ENCODE peak calls at places on chromosomes 11 and 22, in ten cellular contexts. H is chondrocyte, N is colonic mucosa, F is HFF-Myc, M is mammary epithelial cell, L is cardiac fibroblast, C is AG10803, X is astrocyte of the cerebellum, Q is thyroid gland, K is lower lobe of right lung. R is an unnamed sample.

GRCh38 chr11:18540207-18541009 is 13.7 kb upstream of the TSG101 start:
- DNase-seq in F (no peak), X (no peak), N (no peak), L (peak), C (no peak), K (no peak), H (no peak), Q (no peak), M (peak), R (peak)

GRCh38 chr11:19326499-19326898 is 85.8 kb upstream of the E2F8 start:
- DNase-seq in F (no peak), C (peak), X (no peak), N (no peak), K (no peak), Q (peak), L (peak), M (no peak), H (no peak), R (no peak)

GRCh38 chr22:37146507-37147180 is 3.1 kb downstream of the IL2RB start:
- DNase-seq in Q (no peak), H (peak), K (no peak), X (no peak), F (no peak), M (no peak), C (no peak), N (no peak), L (no peak), R (no peak)

GRCh38 chr11:92552942-92553341 is 328.3 kb downstream of the FAT3 start:
- DNase-seq in N (no peak), K (no peak), X (no peak), Q (no peak), C (peak), H (no peak), L (peak), F (no peak), M (peak), R (no peak)

GRCh38 chr11:69278091-69278867 is 15.7 kb upstream of the MYEOV start:
- DNase-seq in Q (peak), L (no peak), K (peak), N (peak), H (no peak), F (no peak), C (no peak), M (no peak), X (no peak), R (no peak)

GRCh38 chr11:11580831-11581492 is 40.8 kb downstream of the GALNT18 start:
- DNase-seq in X (no peak), F (no peak), Q (peak), C (no peak), N (no peak), H (no peak), M (peak), L (no peak), K (no peak), R (no peak)

GRCh38 chr22:28798810-28799124 is 1.6 kb downstream of the XBP1 start:
- DNase-seq in H (no peak), M (no peak), L (no peak), C (no peak), X (no peak), Q (no peak), F (no peak), K (no peak), N (no peak), R (no peak)

GRCh38 chr11:114163830-114164401 is 104.4 kb downstream of the ZBTB16 start:
- DNase-seq in F (no peak), N (no peak), Q (no peak), C (no peak), K (no peak), X (no peak), M (no peak), H (no peak), L (peak), R (no peak)

GRCh38 chr22:50531546-50532352 is 1.9 kb upstream of the TYMP start:
- DNase-seq in K (peak), H (no peak), L (peak), Q (peak), F (no peak), M (no peak), X (no peak), N (peak), C (peak), R (peak)

GRCh38 chr22:43535336-43535735 is 123.5 kb downstream of the MPPED1 start:
- DNase-seq in K (no peak), Q (no peak), X (no peak), N (no peak), L (no peak), F (no peak), M (no peak), H (no peak), C (no peak), R (no peak)

GRCh38 chr11:62004473-62004872 is 37.0 kb upstream of the FTH1 start:
- DNase-seq in F (peak), X (peak), N (no peak), K (no peak), H (no peak), L (peak), M (peak), Q (no peak), C (peak), R (peak)

GRCh38 chr22:30947163-30947820 is 21.3 kb downstream of the MORC2 start:
- DNase-seq in N (no peak), C (peak), F (no peak), Q (peak), H (no peak), M (peak), X (no peak), L (peak), K (no peak), R (no peak)

GRCh38 chr11:45709264-45709663 is 43.8 kb upstream of the CHST1 start:
- DNase-seq in K (no peak), M (no peak), L (no peak), C (no peak), X (no peak), F (no peak), H (no peak), N (no peak), Q (no peak), R (no peak)

GRCh38 chr11:61332266-61332822 is 561 bp downstream of the DDB1 start:
- DNase-seq in N (no peak), M (peak), F (no peak), H (no peak), K (no peak), C (peak), L (peak), Q (peak), X (no peak), R (no peak)

GRCh38 chr22:44583854-44584253 is 85.8 kb upstream of the RTL6 start:
- DNase-seq in L (no peak), K (peak), N (no peak), M (no peak), Q (no peak), H (peak), F (no peak), C (no peak), X (no peak), R (no peak)

GRCh38 chr11:122248130-122248529 is 132.1 kb upstream of the BLID start:
- DNase-seq in Q (peak), K (no peak), C (no peak), M (no peak), F (no peak), N (no peak), L (no peak), H (no peak), X (no peak), R (no peak)

GRCh38 chr11:70859180-70859579 is 393.2 kb downstream of the SHANK2 start:
- DNase-seq in H (no peak), C (no peak), K (no peak), X (no peak), M (no peak), F (no peak), N (no peak), L (no peak), Q (no peak), R (no peak)

GRCh38 chr11:103110406-103110805 is 1.2 kb downstream of the DYNC2H1 start:
- DNase-seq in C (peak), K (no peak), F (peak), Q (no peak), N (no peak), X (peak), L (peak), M (peak), H (no peak), R (no peak)

GRCh38 chr22:36856792-36857135 is 4.0 kb upstream of the NCF4 start:
- DNase-seq in C (no peak), H (no peak), L (no peak), Q (no peak), M (no peak), N (no peak), K (no peak), X (no peak), F (no peak), R (no peak)

GRCh38 chr11:74970852-74971395 is 17.8 kb upstream of the NEU3 start:
- DNase-seq in N (no peak), Q (no peak), M (peak), C (no peak), K (no peak), H (no peak), F (no peak), X (no peak), L (no peak), R (no peak)

GRCh38 chr11:76713499-76713898 is 43.0 kb upstream of the LRRC32 start:
- DNase-seq in C (no peak), X (no peak), H (no peak), F (no peak), L (no peak), K (no peak), M (no peak), N (no peak), Q (no peak), R (no peak)

GRCh38 chr22:30605449-30606110 is 1.4 kb upstream of the TCN2 start:
- DNase-seq in F (no peak), K (peak), Q (peak), C (peak), L (peak), N (peak), H (no peak), X (no peak), M (peak), R (peak)

GRCh38 chr22:24421428-24421931 is 5.9 kb upstream of the ADORA2A start:
- DNase-seq in Q (no peak), N (no peak), M (no peak), C (no peak), X (no peak), L (no peak), K (peak), H (no peak), F (no peak), R (peak)

GRCh38 chr11:59195596-59195995 is 17.1 kb downstream of the MPEG1 start:
- DNase-seq in H (no peak), K (no peak), N (no peak), L (no peak), F (no peak), C (no peak), M (no peak), Q (no peak), X (no peak), R (no peak)

GRCh38 chr11:66509131-66509561 is 1.3 kb upstream of the BBS1 start:
- DNase-seq in L (no peak), K (no peak), X (no peak), F (no peak), Q (no peak), M (no peak), N (no peak), C (no peak), H (no peak), R (no peak)

GRCh38 chr22:48687606-48688005 is 1140.1 kb downstream of the BRD1 start:
- DNase-seq in K (no peak), X (no peak), L (no peak), Q (no peak), C (no peak), H (no peak), M (no peak), N (no peak), F (no peak), R (no peak)

GRCh38 chr11:47132981-47133380 is 43.7 kb downstream of the ARFGAP2 start:
- DNase-seq in K (no peak), L (no peak), C (no peak), N (no peak), M (no peak), X (no peak), Q (no peak), F (no peak), H (no peak), R (no peak)

GRCh38 chr11:107696140-107696539 is 15.7 kb downstream of the SLN start:
- DNase-seq in N (no peak), Q (no peak), X (peak), L (peak), M (peak), F (peak), C (peak), K (no peak), H (no peak), R (no peak)

GRCh38 chr11:60950933-60951610 is 904 bp downstream of the SLC15A3 start:
- DNase-seq in X (no peak), M (no peak), K (peak), Q (peak), L (no peak), H (no peak), F (no peak), C (no peak), N (no peak), R (peak)

GRCh38 chr11:85232559-85232958 is 394.6 kb downstream of the DLG2 start:
- DNase-seq in N (no peak), M (no peak), F (no peak), X (no peak), C (no peak), Q (no peak), L (no peak), H (no peak), K (no peak), R (no peak)

GRCh38 chr22:42902875-42903510 is 45.9 kb upstream of the ARFGAP3 start:
- DNase-seq in H (no peak), F (no peak), N (no peak), C (peak), M (no peak), Q (no peak), X (no peak), K (no peak), L (peak), R (no peak)

GRCh38 chr22:31719850-31720471 is 30.0 kb downstream of the PRR14L start:
- DNase-seq in Q (no peak), L (no peak), X (no peak), N (no peak), K (no peak), C (no peak), F (no peak), M (peak), H (no peak), R (no peak)

GRCh38 chr11:60345489-60345888 is 18.4 kb downstream of the MS4A6E start:
- DNase-seq in L (no peak), C (no peak), F (no peak), K (peak), N (no peak), H (no peak), M (no peak), Q (peak), X (no peak), R (no peak)

GRCh38 chr11:8107642-8108041 is 26.6 kb downstream of the TUB start:
- DNase-seq in C (no peak), H (no peak), M (peak), Q (no peak), F (no peak), K (no peak), N (no peak), X (no peak), L (no peak), R (no peak)

GRCh38 chr22:46918197-46918596 is 155.7 kb downstream of the TBC1D22A start:
- DNase-seq in M (no peak), K (no peak), C (no peak), X (no peak), Q (no peak), N (no peak), H (no peak), L (no peak), F (no peak), R (no peak)

GRCh38 chr22:30250713-30251267 is 4.2 kb upstream of the LIF start:
- DNase-seq in X (no peak), H (peak), Q (peak), N (no peak), K (no peak), F (no peak), L (no peak), C (peak), M (peak), R (no peak)

GRCh38 chr11:629237-629583 is 2.2 kb upstream of the SCT start:
- DNase-seq in H (no peak), F (no peak), N (no peak), K (no peak), L (no peak), C (no peak), Q (no peak), M (no peak), X (no peak), R (no peak)

GRCh38 chr11:93248602-93249001 is 50.8 kb upstream of the SLC36A4 start:
- DNase-seq in L (peak), N (no peak), H (no peak), K (no peak), M (no peak), C (peak), F (no peak), Q (no peak), X (no peak), R (no peak)

GRCh38 chr11:40877256-40877655 is 582.2 kb downstream of the LRRC4C start:
- DNase-seq in H (no peak), C (no peak), X (peak), Q (no peak), N (no peak), L (no peak), K (no peak), M (peak), F (no peak), R (no peak)

GRCh38 chr11:65423516-65424199 is 1.1 kb downstream of the NEAT1 start:
- DNase-seq in F (no peak), M (peak), H (no peak), L (no peak), X (no peak), Q (no peak), C (peak), N (peak), K (no peak), R (no peak)

DNA sequence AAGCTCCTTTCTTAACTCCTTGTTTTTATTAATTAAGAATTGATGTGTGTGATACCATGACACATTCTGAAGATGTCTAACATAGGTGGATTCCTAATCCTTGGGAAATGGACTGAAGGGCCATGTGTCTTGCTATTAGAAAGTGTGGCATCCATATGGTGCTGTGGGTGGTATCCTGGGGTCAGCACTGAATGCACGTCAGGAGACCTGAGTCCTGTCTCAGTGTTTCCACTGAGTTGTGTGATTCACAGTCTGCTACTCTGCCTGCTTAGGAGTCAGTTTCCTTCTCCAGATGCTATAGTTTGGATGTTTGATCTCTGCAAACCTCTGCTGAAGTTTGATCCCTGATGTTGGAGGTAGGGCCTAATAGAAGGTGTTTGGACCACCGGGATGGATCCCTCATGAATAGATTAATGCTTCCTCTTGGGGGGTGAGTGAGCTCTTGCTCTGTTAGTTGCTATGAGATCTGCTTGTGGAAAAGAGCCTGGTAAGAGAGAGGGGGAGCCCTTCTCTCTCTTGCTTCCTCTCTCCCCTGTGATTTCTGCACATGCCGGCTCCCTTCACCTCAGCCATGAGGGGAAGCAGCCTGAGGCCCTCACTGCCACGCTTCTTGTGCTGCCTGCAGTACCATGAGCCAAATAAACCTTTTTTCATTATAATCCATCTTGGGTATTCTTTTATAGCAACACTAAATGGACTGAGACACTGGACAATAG is 666.5 kb downstream of the NTM start:
- DNase-seq in L (no peak), N (no peak), H (no peak), F (peak), M (no peak), C (peak), X (no peak), K (no peak), Q (no peak), R (no peak)
- TF ChIP-seq CTCF in L (no peak), N (no peak), H (no peak), F (no peak), M (no peak), C (no peak), X (no peak), K (no peak), Q (no peak), R (no peak)

GRCh38 chr22:19787849-19788141 is 27.2 kb downstream of the TBX1 start:
- DNase-seq in K (peak), H (no peak), Q (no peak), N (no peak), F (no peak), X (no peak), M (no peak), L (no peak), C (no peak), R (no peak)

GRCh38 chr22:19785461-19786263 is 25.1 kb downstream of the TBX1 start:
- DNase-seq in X (no peak), Q (no peak), L (no peak), M (no peak), N (no peak), C (no peak), F (no peak), K (peak), H (peak), R (no peak)

GRCh38 chr22:19784396-19785175 is 24.0 kb downstream of the TBX1 start:
- DNase-seq in M (no peak), K (peak), Q (no peak), X (no peak), H (peak), N (no peak), F (no peak), L (no peak), C (no peak), R (no peak)

GRCh38 chr22:19786959-19787848 is 26.6 kb downstream of the TBX1 start:
- DNase-seq in X (no peak), H (peak), N (no peak), M (no peak), K (peak), L (no peak), Q (no peak), C (no peak), F (no peak), R (no peak)

GRCh38 chr22:19786264-19786585 is 25.6 kb downstream of the TBX1 start:
- DNase-seq in F (no peak), H (peak), L (no peak), Q (no peak), K (peak), X (no peak), C (no peak), M (no peak), N (no peak), R (no peak)
- TF ChIP-seq CTCF in F (no peak), H (no peak), L (no peak), Q (no peak), K (no peak), X (no peak), C (no peak), M (no peak), N (no peak), R (no peak)

GRCh38 chr22:39215430-39216142 is 29.2 kb downstream of the PDGFB start:
- DNase-seq in K (peak), X (no peak), N (no peak), Q (no peak), M (no peak), C (no peak), H (peak), F (no peak), L (no peak), R (peak)
- TF ChIP-seq CTCF in K (peak), X (peak), N (no peak), Q (no peak), M (no peak), C (peak), H (peak), F (peak), L (peak), R (peak)

DNA sequence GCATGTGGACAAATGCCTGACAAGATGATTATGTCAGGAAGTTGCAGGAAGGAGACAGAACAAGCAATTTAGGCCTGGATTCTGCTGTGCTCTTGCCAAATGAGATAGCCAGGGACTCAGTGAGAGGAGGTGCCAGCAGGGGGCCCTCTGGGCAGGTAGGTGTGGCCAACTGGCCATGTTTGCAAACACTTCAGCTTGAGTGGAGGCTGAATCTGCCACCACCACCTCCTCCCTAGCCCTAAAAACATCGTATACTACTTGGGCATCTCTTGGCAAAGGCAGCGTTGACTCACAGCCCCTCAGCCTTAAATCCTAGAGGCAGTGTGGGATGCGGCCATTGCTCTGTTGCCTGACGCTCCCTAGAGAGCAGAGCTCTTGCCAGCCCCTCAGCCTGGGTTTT is 95.1 kb upstream of the PLET1 start:
- DNase-seq in F (no peak), N (peak), L (peak), K (peak), C (peak), M (peak), X (no peak), H (no peak), Q (peak), R (no peak)
- TF ChIP-seq CTCF in F (peak), N (no peak), L (peak), K (peak), C (peak), M (peak), X (no peak), H (peak), Q (no peak), R (peak)

GRCh38 chr11:86431258-86431657 is 56.6 kb downstream of the CCDC81 start:
- DNase-seq in C (no peak), L (no peak), M (no peak), H (no peak), K (no peak), Q (no peak), F (no peak), X (no peak), N (no peak), R (no peak)
- TF ChIP-seq CTCF in C (no peak), L (no peak), M (no peak), H (no peak), K (no peak), Q (no peak), F (no peak), X (no peak), N (no peak), R (no peak)

GRCh38 chr11:133913761-133914160 is 43.0 kb downstream of the IGSF9B start:
- DNase-seq in X (no peak), L (no peak), N (no peak), Q (peak), M (no peak), K (no peak), H (no peak), F (no peak), C (no peak), R (no peak)
- TF ChIP-seq CTCF in X (no peak), L (no peak), N (no peak), Q (no peak), M (no peak), K (no peak), H (no peak), F (no peak), C (no peak), R (no peak)

R was measured in GM13977.